ENCODE peak calls at places on chromosomes 6 and 20, in six cellular contexts. A is AG04450, Z is left ventricle myocardium inferior, J is MCF 10A, I is left lung, H is aorta. S is an unnamed sample.
A peak's percentile ranks its signal among the peaks of the same experiment; 100 is the strongest.

GRCh38 chr6:159056941-159057340 is 12.2 kb upstream of the TAGAP start:
- DNase-seq in A (no peak), Z (no peak), J (no peak), I (no peak), H (no peak), S (no peak)

GRCh38 chr6:16691328-16691727 is 69.9 kb downstream of the ATXN1 start:
- DNase-seq in A (no peak), Z (no peak), J (no peak), I (no peak), H (no peak), S (no peak)

GRCh38 chr6:12348530-12349511 is 58.7 kb downstream of the EDN1 start:
- DNase-seq in A (peak; percentile 49), Z (no peak), J (peak; percentile 82), I (no peak), H (no peak), S (peak; percentile 60)

GRCh38 chr20:35828434-35828833 is 56.6 kb downstream of the PHF20 start:
- DNase-seq in A (no peak), Z (peak; percentile 71), J (no peak), I (no peak), H (no peak), S (no peak)

GRCh38 chr6:91718198-91718597 is 1131.3 kb upstream of the MAP3K7 start:
- DNase-seq in A (no peak), Z (no peak), J (no peak), I (no peak), H (no peak), S (no peak)

GRCh38 chr6:4687989-4688947 is 87.9 kb upstream of the CDYL start:
- DNase-seq in A (peak; percentile 42), Z (no peak), J (peak; percentile 85), I (no peak), H (no peak), S (no peak)

GRCh38 chr20:2693996-2694471 is 1.5 kb downstream of the EBF4 start:
- DNase-seq in A (no peak), Z (no peak), J (no peak), I (no peak), H (peak; percentile 63), S (no peak)

GRCh38 chr6:74277749-74278148 is 581.7 kb downstream of the CD109 start:
- DNase-seq in A (no peak), Z (no peak), J (peak; percentile 33), I (no peak), H (no peak), S (no peak)

GRCh38 chr6:111683749-111684267 is 78.1 kb upstream of the TRAF3IP2 start:
- DNase-seq in A (peak; percentile 18), Z (no peak), J (peak; percentile 47), I (no peak), H (no peak), S (no peak)

GRCh38 chr6:44072959-44073611 is 54.2 kb downstream of the MRPL14 start:
- DNase-seq in A (no peak), Z (peak; percentile 90), J (peak; percentile 75), I (peak; percentile 91), H (peak; percentile 92), S (peak; percentile 79)

GRCh38 chr6:34235605-34236422 is 859 bp upstream of the HMGA1 start:
- DNase-seq in A (no peak), Z (peak; percentile 64), J (peak; percentile 71), I (peak; percentile 94), H (peak; percentile 88), S (peak; percentile 85)

GRCh38 chr6:143346004-143346403 is 104.5 kb downstream of the ADAT2 start:
- DNase-seq in A (no peak), Z (no peak), J (no peak), I (no peak), H (no peak), S (no peak)

GRCh38 chr6:35397806-35398418 is 54.2 kb upstream of the FANCE start:
- DNase-seq in A (no peak), Z (no peak), J (no peak), I (no peak), H (no peak), S (no peak)

GRCh38 chr6:138115191-138115590 is 8.0 kb upstream of the PERP start:
- DNase-seq in A (no peak), Z (no peak), J (no peak), I (no peak), H (no peak), S (no peak)

GRCh38 chr6:119791746-119792145 is 442.2 kb upstream of the MAN1A1 start:
- DNase-seq in A (no peak), Z (no peak), J (peak; percentile 7), I (no peak), H (no peak), S (no peak)

GRCh38 chr6:170172825-170173231 is 118.0 kb downstream of the DLL1 start:
- DNase-seq in A (no peak), Z (no peak), J (no peak), I (no peak), H (peak; percentile 46), S (no peak)

GRCh38 chr20:5557123-5557522 is 193.1 kb upstream of the SHLD1 start:
- DNase-seq in A (no peak), Z (peak; percentile 29), J (peak; percentile 56), I (no peak), H (no peak), S (no peak)

GRCh38 chr6:12334524-12335130 is 44.5 kb downstream of the EDN1 start:
- DNase-seq in A (no peak), Z (no peak), J (no peak), I (no peak), H (no peak), S (no peak)

GRCh38 chr6:127937102-127937501 is 36.2 kb upstream of the THEMIS start:
- DNase-seq in A (no peak), Z (no peak), J (no peak), I (no peak), H (no peak), S (no peak)

S was measured in lower lobe of right lung.